ENCODE peak calls at places on chromosome 5, in ten cellular contexts. K is hippocampal formation; V is T-helper 17 cell; X is heart left ventricle; L is Peyer's patch; U is stimulated activated CD8-positive, alpha-beta memory T cell treated with anti-CD3 and anti-CD28 coated beads, Interleukin-15, amount 100 ng/mL, for 4 hours; H is activated CD4-positive, alpha-beta T cell treated with anti-CD3 and anti-CD28 coated beads, Interleukin-2, amount 50 U/mL, for 4 hours; J is T-cell; R is left cardiac atrium; P is GM18507. I is an unnamed sample.

GRCh38 chr5:95923918-95924559 is 37.6 kb downstream of the ELL2 start:
- DNase-seq in L (no peak), R (no peak), V (no peak), H (no peak), X (no peak), P (no peak), U (no peak), J (no peak), K (no peak), I (peak)

GRCh38 chr5:86679529-86679928 is 61.8 kb downstream of the COX7C start:
- DNase-seq in J (no peak), V (no peak), L (peak), H (no peak), P (no peak), U (no peak), X (peak), R (peak), K (peak), I (no peak)

GRCh38 chr5:137101544-137101943 is 397.6 kb downstream of the SPOCK1 start:
- DNase-seq in L (no peak), V (no peak), K (no peak), U (no peak), R (no peak), H (no peak), P (no peak), J (no peak), X (no peak), I (no peak)

GRCh38 chr5:167064199-167064811 is 1227.1 kb upstream of the WWC1 start:
- DNase-seq in H (no peak), V (no peak), J (no peak), L (no peak), X (no peak), R (no peak), U (no peak), P (no peak), K (no peak), I (no peak)

GRCh38 chr5:172766287-172767104 is 4.5 kb downstream of the DUSP1 start:
- DNase-seq in P (no peak), X (peak), R (peak), U (no peak), V (peak), L (peak), H (no peak), J (no peak), K (peak), I (no peak)

GRCh38 chr5:83408719-83409118 is 62.8 kb upstream of the VCAN start:
- DNase-seq in X (no peak), H (no peak), U (no peak), K (no peak), J (no peak), V (no peak), P (no peak), R (no peak), L (no peak), I (no peak)

GRCh38 chr5:171661146-171661545 is 124.5 kb upstream of the SMIM23 start:
- DNase-seq in P (no peak), R (no peak), L (no peak), V (no peak), J (no peak), H (no peak), X (no peak), U (no peak), K (no peak), I (no peak)

GRCh38 chr5:45596320-45596719 is 99.9 kb downstream of the HCN1 start:
- DNase-seq in P (no peak), J (no peak), X (no peak), U (no peak), R (no peak), L (no peak), V (no peak), H (no peak), K (no peak), I (no peak)

GRCh38 chr5:73857446-73857845 is 231.4 kb downstream of the ARHGEF28 start:
- DNase-seq in U (no peak), L (no peak), K (no peak), V (no peak), P (no peak), R (no peak), H (no peak), J (no peak), X (no peak), I (no peak)

GRCh38 chr5:92641031-92641962 is 939.7 kb downstream of the NR2F1-AS1 start:
- DNase-seq in P (no peak), R (no peak), X (no peak), L (no peak), V (no peak), J (no peak), H (no peak), U (no peak), K (no peak), I (no peak)

GRCh38 chr5:170296935-170297588 is 515 bp downstream of the LCP2 start:
- DNase-seq in X (no peak), K (no peak), P (no peak), J (no peak), R (no peak), U (no peak), L (no peak), V (no peak), H (no peak), I (no peak)

GRCh38 chr5:177103523-177104253 is 17.0 kb downstream of the FGFR4 start:
- DNase-seq in U (no peak), J (no peak), L (no peak), H (no peak), V (no peak), P (no peak), R (no peak), K (no peak), X (no peak), I (no peak)

GRCh38 chr5:17147225-17148120 is 70.0 kb upstream of the BASP1 start:
- DNase-seq in X (no peak), P (no peak), K (no peak), J (no peak), R (no peak), V (no peak), H (no peak), U (no peak), L (no peak), I (no peak)

GRCh38 chr5:141518616-141519015 is 29.7 kb downstream of the PCDHGC5 start:
- DNase-seq in V (no peak), K (no peak), R (no peak), J (no peak), U (no peak), L (no peak), X (no peak), P (no peak), H (no peak), I (no peak)

GRCh38 chr5:95901676-95902646 is 59.7 kb downstream of the ELL2 start:
- DNase-seq in L (no peak), P (no peak), X (no peak), K (no peak), V (no peak), J (no peak), H (no peak), R (no peak), U (no peak), I (no peak)

GRCh38 chr5:143605403-143606005 is 202.0 kb upstream of the NR3C1 start:
- DNase-seq in X (peak), V (no peak), L (peak), R (no peak), P (no peak), U (no peak), J (no peak), H (no peak), K (no peak), I (no peak)

I was measured in GM19239.